ENCODE peak calls at places on chromosome 5, in four cellular contexts. H, D, T and E are unnamed samples.

GRCh38 chr5:144121577-144121976 is 48.9 kb downstream of the YIPF5 start:
- DNase-seq in H (no peak), D (no peak), T (no peak), E (no peak)

GRCh38 chr5:115961413-115962238 is 649 bp upstream of the LVRN start:
- DNase-seq in H (no peak), D (no peak), T (no peak), E (no peak)

GRCh38 chr5:159061834-159062530 is 37.7 kb downstream of the EBF1 start:
- DNase-seq in H (no peak), D (no peak), T (no peak), E (no peak)

GRCh38 chr5:148713735-148714508 is 59.6 kb upstream of the HTR4 start:
- DNase-seq in H (no peak), D (no peak), T (no peak), E (no peak)

GRCh38 chr5:74221413-74221812 is 419.1 kb downstream of the ENC1 start:
- DNase-seq in H (no peak), D (no peak), T (no peak), E (no peak)

GRCh38 chr5:139388198-139388821 is 1.4 kb downstream of the MZB1 start:
- DNase-seq in H (no peak), D (no peak), T (no peak), E (peak)

GRCh38 chr5:87872986-87873385 is 395.7 kb downstream of the TMEM161B start:
- DNase-seq in H (peak), D (no peak), T (no peak), E (peak)

GRCh38 chr5:134590992-134591659 is 41.5 kb downstream of the SAR1B start:
- DNase-seq in H (no peak), D (no peak), T (peak), E (peak)

GRCh38 chr5:174532453-174533126 is 191.8 kb upstream of the MSX2 start:
- DNase-seq in H (peak), D (no peak), T (no peak), E (peak)

GRCh38 chr5:16480821-16481538 is 15.4 kb upstream of the ZNF622 start:
- DNase-seq in H (no peak), D (no peak), T (no peak), E (no peak)

GRCh38 chr5:140073296-140073695 is 30.2 kb upstream of the NRG2 start:
- DNase-seq in H (no peak), D (no peak), T (no peak), E (no peak)

GRCh38 chr5:173123416-173123815 is 20.9 kb upstream of the BNIP1 start:
- DNase-seq in H (no peak), D (no peak), T (no peak), E (no peak)

GRCh38 chr5:37839441-37840035 is 303 bp downstream of the GDNF start:
- DNase-seq in H (peak), D (peak), T (no peak), E (peak)

GRCh38 chr5:170451764-170452365 is 52.0 kb upstream of the KCNIP1 start:
- DNase-seq in H (no peak), D (no peak), T (no peak), E (no peak)

GRCh38 chr5:142520885-142521284 is 165.0 kb downstream of the FGF1 start:
- DNase-seq in H (no peak), D (no peak), T (no peak), E (no peak)

GRCh38 chr5:126918624-126918957 is 111.8 kb downstream of the MARCHF3 start:
- DNase-seq in H (no peak), D (no peak), T (no peak), E (no peak)

GRCh38 chr5:145825751-145826180 is 9.4 kb downstream of the PRELID2 start:
- DNase-seq in H (no peak), D (peak), T (peak), E (peak)

GRCh38 chr5:158590936-158591863 is 508.5 kb downstream of the EBF1 start:
- DNase-seq in H (peak), D (peak), T (no peak), E (no peak)

GRCh38 chr5:120239076-120239475 is 225.0 kb upstream of the PRR16 start:
- DNase-seq in H (no peak), D (no peak), T (no peak), E (no peak)

GRCh38 chr5:176529824-176530195 is 7.4 kb downstream of the RNF44 start:
- DNase-seq in H (no peak), D (no peak), T (no peak), E (no peak)

GRCh38 chr5:69331528-69332445 is 814 bp downstream of the CCDC125 start:
- DNase-seq in H (no peak), D (no peak), T (no peak), E (peak)

GRCh38 chr5:110104048-110104725 is 414.5 kb downstream of the MAN2A1 start:
- DNase-seq in H (no peak), D (no peak), T (no peak), E (no peak)